ENCODE peak calls at places on chromosomes 16 and 17, in eight cellular contexts. P, N, V, B, E, C, H and Z are unnamed samples.

GRCh38 chr17:48928876-48929811 is 15.5 kb downstream of the SNF8 start:
- DNase-seq in B (no peak), C (no peak), P (peak), E (no peak), V (no peak), N (no peak), H (no peak), Z (no peak)

GRCh38 chr16:13909872-13910303 is 10.1 kb upstream of the ERCC4 start:
- DNase-seq in V (no peak), B (no peak), P (peak), C (no peak), E (peak), H (no peak), N (no peak), Z (peak)

GRCh38 chr16:23967018-23967417 is 131.2 kb downstream of the PRKCB start:
- DNase-seq in H (no peak), N (peak), E (no peak), B (no peak), C (no peak), V (no peak), P (no peak), Z (no peak)

GRCh38 chr17:58586009-58586408 is 71.6 kb upstream of the MTMR4 start:
- DNase-seq in C (no peak), E (no peak), V (no peak), N (no peak), P (no peak), H (no peak), B (no peak), Z (no peak)

GRCh38 chr17:37838276-37838675 is 85.9 kb upstream of the TBC1D3K start:
- DNase-seq in H (no peak), N (peak), E (no peak), C (no peak), V (no peak), P (no peak), B (no peak), Z (peak)

GRCh38 chr17:12624221-12624620 is 41.5 kb upstream of the MYOCD start:
- DNase-seq in P (peak), V (no peak), E (peak), N (no peak), B (no peak), H (no peak), C (no peak), Z (no peak)

GRCh38 chr17:75778861-75779249 is 5.8 kb upstream of the UNK start:
- DNase-seq in N (no peak), B (peak), H (no peak), E (no peak), V (peak), C (peak), P (no peak), Z (no peak)

GRCh38 chr17:67696347-67696746 is 21.4 kb upstream of the NOL11 start:
- DNase-seq in P (peak), H (no peak), B (no peak), N (no peak), C (no peak), V (no peak), E (no peak), Z (no peak)

GRCh38 chr17:7586673-7587419 is 3.0 kb downstream of the SOX15 start:
- DNase-seq in N (no peak), H (no peak), E (no peak), C (peak), B (peak), P (no peak), V (peak), Z (no peak)

GRCh38 chr16:35295856-35296255 is 1836.4 kb downstream of the TP53TG3F start:
- DNase-seq in C (no peak), N (no peak), P (no peak), B (no peak), H (no peak), V (no peak), E (no peak), Z (no peak)

GRCh38 chr16:10569629-10570028 is 10.8 kb downstream of the EMP2 start:
- DNase-seq in B (no peak), P (no peak), H (no peak), V (no peak), E (no peak), N (no peak), C (no peak), Z (no peak)

GRCh38 chr17:30334421-30334820 is 564 bp upstream of the TMIGD1 start:
- DNase-seq in C (no peak), H (no peak), V (no peak), N (no peak), B (no peak), E (no peak), P (no peak), Z (no peak)

GRCh38 chr17:36994438-36994837 is 45.7 kb downstream of the AATF start:
- DNase-seq in N (no peak), C (no peak), H (no peak), V (no peak), B (no peak), E (peak), P (peak), Z (no peak)

GRCh38 chr16:85612191-85612800 is 826 bp upstream of the GSE1 start:
- DNase-seq in C (no peak), H (no peak), V (peak), B (peak), P (peak), N (peak), E (peak), Z (peak)

GRCh38 chr17:19331134-19331533 is 31.4 kb downstream of the B9D1 start:
- DNase-seq in N (no peak), H (no peak), E (peak), B (no peak), P (peak), C (no peak), V (no peak), Z (peak)